ENCODE peak calls at places on chromosomes 3 and 15, in eight cellular contexts. U is IMR-90, C is AG10803, A is SK-N-SH, Y is heart right ventricle, R is WTC11, L is nephron progenitor cell, G is left lung. J is an unnamed sample.

GRCh38 chr3:50204052-50204803 is 843 bp upstream of the SLC38A3 start:
- DNase-seq in U (no peak), C (no peak), A (no peak), Y (no peak), R (no peak), L (no peak), G (no peak), J (no peak)

GRCh38 chr15:57298204-57298603 is 78.1 kb upstream of the CGNL1 start:
- DNase-seq in U (peak), C (peak), A (no peak), Y (no peak), R (no peak), L (no peak), G (no peak), J (no peak)

GRCh38 chr3:110384601-110385000 is 687.0 kb upstream of the NECTIN3 start:
- DNase-seq in U (peak), C (peak), A (no peak), Y (no peak), R (no peak), L (no peak), G (no peak), J (no peak)

GRCh38 chr3:188516515-188516914 is 362.6 kb downstream of the LPP start:
- DNase-seq in U (no peak), C (no peak), A (no peak), Y (no peak), R (no peak), L (no peak), G (no peak), J (no peak)

GRCh38 chr15:33215941-33216872 is 21.7 kb upstream of the FMN1 start:
- DNase-seq in U (peak), C (peak), A (no peak), Y (no peak), R (no peak), L (no peak), G (no peak), J (no peak)

GRCh38 chr15:93152951-93153350 is 63.9 kb upstream of the RGMA start:
- DNase-seq in U (no peak), C (no peak), A (no peak), Y (peak), R (no peak), L (no peak), G (no peak), J (no peak)

GRCh38 chr3:47162695-47163022 is 1.3 kb downstream of the SETD2 start:
- DNase-seq in U (peak), C (peak), A (no peak), Y (no peak), R (no peak), L (no peak), G (no peak), J (no peak)

GRCh38 chr3:194364652-194365434 is 4.7 kb downstream of the LRRC15 start:
- DNase-seq in U (peak), C (peak), A (peak), Y (peak), R (no peak), L (peak), G (no peak), J (no peak)

GRCh38 chr3:192830279-192831110 is 87.2 kb downstream of the MB21D2 start:
- DNase-seq in U (peak), C (no peak), A (no peak), Y (no peak), R (no peak), L (no peak), G (no peak), J (no peak)

GRCh38 chr15:52217186-52217585 is 26.0 kb upstream of the GNB5 start:
- DNase-seq in U (no peak), C (no peak), A (no peak), Y (no peak), R (peak), L (peak), G (no peak), J (no peak)

GRCh38 chr3:187014417-187014864 is 84.1 kb downstream of the ST6GAL1 start:
- DNase-seq in U (peak), C (peak), A (no peak), Y (no peak), R (no peak), L (no peak), G (no peak), J (no peak)

DNA sequence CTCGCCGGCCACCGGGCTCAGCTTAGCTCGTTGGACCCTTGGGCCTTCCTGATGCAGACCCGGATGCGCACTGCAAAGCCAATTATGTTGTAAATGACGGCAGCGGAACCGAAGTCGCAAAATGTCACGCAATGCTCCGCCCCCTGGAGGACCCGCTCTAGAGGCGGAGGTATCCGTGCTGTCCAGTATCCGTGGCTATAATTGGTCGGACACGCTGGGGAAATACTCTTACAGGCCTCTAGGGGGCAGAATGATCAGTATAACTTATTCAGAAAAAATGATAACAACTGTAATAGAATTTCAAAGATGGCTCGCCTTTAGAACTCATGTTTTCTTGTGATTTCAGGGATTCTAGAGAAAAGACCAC is at the start of gene PRR23B:
- DNase-seq in U (no peak), C (no peak), A (peak), Y (no peak), R (peak), L (no peak), G (no peak), J (no peak)
- TF ChIP-seq CTCF in U (no peak), C (peak), A (peak), Y (no peak), R (peak), L (peak), G (no peak), J (peak)

DNA sequence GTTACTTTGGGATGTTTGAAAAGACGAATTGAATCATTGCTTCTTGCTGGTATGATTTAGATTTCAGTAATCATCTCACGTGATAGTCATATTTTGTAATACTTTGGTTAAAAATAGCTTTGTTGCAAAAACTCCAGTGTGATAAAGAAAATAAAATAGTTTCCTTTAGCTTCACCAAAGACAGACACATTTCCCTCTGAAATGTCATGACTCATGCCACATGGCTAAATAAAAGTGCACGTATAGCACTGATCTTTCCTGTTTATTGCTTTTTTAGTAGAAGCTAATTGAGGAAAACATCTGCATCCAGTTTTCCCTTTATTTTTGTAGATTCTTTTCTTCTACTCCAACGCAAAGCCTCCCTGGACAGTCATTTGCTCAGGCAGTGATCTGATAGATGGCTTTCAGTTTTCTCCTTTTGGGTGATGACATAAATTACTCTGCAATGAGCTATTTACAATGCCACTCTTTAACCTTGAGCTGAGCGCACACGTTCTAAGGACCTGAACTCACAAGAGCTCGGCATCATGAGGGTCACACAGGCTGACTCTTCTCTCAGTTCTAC is 84.9 kb downstream of the ARNT2 start:
- DNase-seq in U (peak), C (peak), A (no peak), Y (no peak), R (no peak), L (no peak), G (no peak), J (no peak)
- TF ChIP-seq CTCF in U (no peak), C (no peak), A (no peak), Y (no peak), R (no peak), L (no peak), G (no peak), J (no peak)

DNA sequence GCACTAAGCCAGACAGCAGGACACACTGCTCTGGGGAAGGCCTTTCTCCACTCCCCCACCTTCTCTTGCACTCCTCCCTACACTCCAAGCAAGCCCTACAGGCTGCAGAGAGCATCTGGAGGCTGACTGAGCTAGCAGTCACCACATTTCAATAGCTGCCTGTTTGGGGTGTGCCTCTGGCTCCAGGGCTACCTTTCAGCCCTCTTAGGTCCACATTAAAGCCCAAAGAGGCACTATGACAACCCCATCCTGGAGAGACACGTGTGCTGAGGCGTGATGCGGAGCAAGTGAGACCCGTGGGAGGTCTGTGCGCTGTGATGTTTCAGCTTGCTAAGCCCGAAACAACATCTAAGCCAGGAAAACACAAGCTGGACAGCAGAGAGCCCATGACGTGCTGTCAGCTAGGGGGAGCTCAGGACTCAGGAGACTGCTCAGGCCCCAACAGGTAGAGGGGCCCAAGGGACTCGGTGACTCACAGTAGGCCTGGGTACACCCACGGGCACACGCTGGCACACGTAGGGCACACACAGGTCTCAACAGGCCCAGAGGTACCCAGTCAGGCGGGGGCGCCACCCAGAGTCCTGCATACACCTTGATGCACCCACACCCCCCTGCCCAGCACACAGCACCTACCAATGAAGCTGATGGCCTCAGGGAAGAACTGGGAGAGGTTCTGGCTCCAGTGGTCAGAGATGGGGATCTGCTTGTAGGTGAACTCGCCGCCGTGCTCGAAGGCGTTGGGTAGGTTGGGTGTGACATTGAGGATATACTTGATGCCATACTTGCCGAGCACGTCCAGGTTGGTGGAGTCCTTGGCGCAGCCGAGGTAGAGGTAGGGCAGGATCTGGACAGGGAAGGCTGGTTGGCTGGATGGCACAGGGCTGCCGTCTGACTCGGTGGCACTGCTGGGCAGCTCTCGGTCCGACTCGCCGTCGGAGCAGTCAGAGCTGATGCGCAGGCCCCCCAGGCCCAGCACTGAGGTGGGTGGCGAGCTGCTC is 2.8 kb downstream of the DUSP7 start:
- DNase-seq in U (peak), C (no peak), A (no peak), Y (no peak), R (no peak), L (no peak), G (no peak), J (no peak)
- TF ChIP-seq CTCF in U (no peak), C (peak), A (peak), Y (peak), R (no peak), L (no peak), G (no peak), J (no peak)

DNA sequence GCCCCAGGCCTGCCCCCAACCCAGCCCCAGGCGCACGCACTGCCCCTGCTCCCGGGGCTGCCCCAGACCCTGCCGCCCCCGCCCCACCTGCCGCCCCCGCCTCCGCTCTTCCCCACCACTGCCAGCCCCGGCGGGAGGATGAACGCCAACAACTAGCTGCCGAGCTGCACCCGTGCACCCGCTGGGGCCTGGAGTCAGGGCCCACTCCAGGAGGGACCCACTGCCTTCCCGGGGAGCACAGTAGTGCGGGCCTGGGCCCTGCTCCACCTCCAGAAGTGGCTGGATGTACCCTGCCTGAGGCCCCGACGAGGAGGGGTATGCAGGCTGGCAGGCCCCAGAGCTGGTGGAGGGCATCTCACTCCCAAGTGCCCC is 10.9 kb downstream of the ZBTB47 start:
- DNase-seq in U (no peak), C (no peak), A (peak), Y (no peak), R (no peak), L (no peak), G (no peak), J (no peak)
- TF ChIP-seq CTCF in U (no peak), C (no peak), A (no peak), Y (no peak), R (no peak), L (no peak), G (no peak), J (no peak)

GRCh38 chr15:94847325-94847724 is 616.0 kb downstream of the MCTP2 start:
- DNase-seq in U (no peak), C (no peak), A (no peak), Y (no peak), R (no peak), L (no peak), G (no peak), J (no peak)

GRCh38 chr15:94844188-94844532 is 612.8 kb downstream of the MCTP2 start:
- DNase-seq in U (no peak), C (peak), A (no peak), Y (no peak), R (no peak), L (no peak), G (no peak), J (no peak)

GRCh38 chr15:94845391-94845718 is 614.0 kb downstream of the MCTP2 start:
- DNase-seq in U (no peak), C (no peak), A (no peak), Y (no peak), R (no peak), L (no peak), G (no peak), J (no peak)

GRCh38 chr15:94843060-94843459 is 611.7 kb downstream of the MCTP2 start:
- DNase-seq in U (no peak), C (no peak), A (no peak), Y (no peak), R (no peak), L (no peak), G (no peak), J (no peak)

GRCh38 chr15:94844533-94845390 is 613.4 kb downstream of the MCTP2 start:
- DNase-seq in U (no peak), C (peak), A (peak), Y (peak), R (peak), L (peak), G (peak), J (peak)
- TF ChIP-seq CTCF in U (no peak), C (no peak), A (no peak), Y (peak), R (no peak), L (no peak), G (no peak), J (no peak)

DNA sequence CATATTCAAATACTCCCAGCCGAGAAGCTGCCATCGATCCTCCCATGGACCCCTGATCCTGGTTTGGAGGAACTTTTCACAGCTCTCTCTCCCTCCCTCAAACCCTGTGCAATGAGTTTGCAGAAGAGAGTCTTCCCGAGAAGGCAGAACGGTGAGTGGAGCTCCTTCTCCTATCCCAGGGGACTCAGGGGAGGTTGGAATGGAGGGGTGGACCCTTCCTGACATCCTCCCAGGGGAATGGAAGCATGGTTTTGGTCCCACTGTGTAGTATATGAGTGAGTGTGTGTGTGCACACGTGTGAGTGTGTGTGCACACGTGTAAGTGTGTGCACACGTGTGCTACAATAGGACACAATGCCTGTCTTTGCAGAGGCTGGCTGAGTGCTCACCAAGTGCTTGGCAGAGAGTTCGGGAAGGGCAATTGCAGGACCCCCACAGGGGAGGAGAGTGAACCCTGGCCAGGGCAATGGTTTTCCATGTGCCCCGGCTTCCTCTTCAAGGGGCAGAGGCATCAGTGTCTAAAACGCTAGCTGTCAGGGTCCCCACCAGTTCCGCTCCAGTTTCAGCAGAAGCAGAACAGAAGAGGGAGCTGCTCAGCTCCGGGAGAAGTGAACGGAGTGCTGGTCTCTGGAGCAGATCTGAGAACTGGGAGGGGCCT is 13.8 kb upstream of the IL16 start:
- DNase-seq in U (no peak), C (no peak), A (no peak), Y (peak), R (peak), L (no peak), G (no peak), J (no peak)
- TF ChIP-seq CTCF in U (no peak), C (peak), A (no peak), Y (peak), R (no peak), L (no peak), G (no peak), J (no peak)

GRCh38 chr3:184116017-184116416 is 19.1 kb upstream of the EIF2B5 start:
- DNase-seq in U (no peak), C (no peak), A (no peak), Y (no peak), R (no peak), L (no peak), G (no peak), J (no peak)

GRCh38 chr3:184117649-184118048 is 17.5 kb upstream of the EIF2B5 start:
- DNase-seq in U (no peak), C (no peak), A (no peak), Y (no peak), R (no peak), L (no peak), G (no peak), J (no peak)
- TF ChIP-seq CTCF in U (no peak), C (no peak), A (no peak), Y (no peak), R (no peak), L (no peak), G (no peak), J (no peak)

J was measured in progenitor cell of endocrine pancreas.